ENCODE peak calls at places on chromosome 10, in nine cellular contexts. Z is adipocyte; T is stimulated activated naive CD8-positive, alpha-beta T cell treated with anti-CD3 and anti-CD28 coated beads, Interleukin-15, Interleukin-2, amounts not matched to agents 100 U/mL and 50 U/mL, for 24 hours; S is T-cell; C is Calu3; E is NCI-H460; I is trophoblast cell; M is choroid plexus epithelial cell; B is glutamatergic neuron. K is an unnamed sample.

GRCh38 chr10:34835908-34836558 is 20.9 kb upstream of the PARD3 start:
- DNase-seq in C (no peak), Z (no peak), B (no peak), M (no peak), I (no peak), E (no peak), S (no peak), T (no peak), K (no peak)

GRCh38 chr10:96670786-96671185 is 49.5 kb downstream of the PIK3AP1 start:
- DNase-seq in M (no peak), I (no peak), T (no peak), S (no peak), E (no peak), B (no peak), Z (no peak), C (no peak), K (no peak)

GRCh38 chr10:7649673-7650330 is 17.0 kb downstream of the ITIH5 start:
- DNase-seq in E (no peak), T (peak; percentile 6), B (no peak), S (no peak), C (no peak), Z (no peak), M (no peak), I (peak; percentile 58), K (no peak)

GRCh38 chr10:74755273-74755672 is 71.1 kb upstream of the KAT6B start:
- DNase-seq in I (no peak), B (no peak), Z (no peak), C (no peak), M (no peak), S (no peak), T (no peak), E (no peak), K (no peak)

GRCh38 chr10:19332304-19332703 is 283.7 kb downstream of the MALRD1 start:
- DNase-seq in T (no peak), M (peak; percentile 36), E (no peak), S (no peak), C (no peak), I (no peak), B (no peak), Z (peak; percentile 25), K (no peak)

GRCh38 chr10:69685802-69686585 is 55.9 kb downstream of the FAM241B start:
- DNase-seq in T (no peak), Z (peak; percentile 44), C (peak; percentile 93), M (peak; percentile 57), E (no peak), I (peak; percentile 42), S (no peak), B (no peak), K (no peak)

GRCh38 chr10:59181668-59182067 is 5.2 kb downstream of the PHYHIPL start:
- DNase-seq in E (peak; percentile 43), C (peak; percentile 41), S (no peak), M (peak; percentile 87), T (no peak), Z (peak; percentile 73), I (peak; percentile 28), B (no peak), K (no peak)

GRCh38 chr10:4391683-4392082 is 434.3 kb upstream of the AKR1E2 start:
- DNase-seq in B (no peak), E (no peak), Z (no peak), T (peak; percentile 5), C (peak; percentile 46), S (no peak), M (peak; percentile 27), I (no peak), K (no peak)

GRCh38 chr10:104032144-104032775 is 53.4 kb downstream of the COL17A1 start:
- DNase-seq in B (no peak), C (no peak), I (no peak), Z (no peak), E (no peak), T (no peak), S (no peak), M (no peak), K (no peak)

GRCh38 chr10:3091346-3091787 is 24.0 kb downstream of the PFKP start:
- DNase-seq in M (peak; percentile 98), B (no peak), C (peak; percentile 75), S (no peak), E (no peak), Z (peak; percentile 80), I (peak; percentile 97), T (peak; percentile 39), K (no peak)

GRCh38 chr10:110918633-110919348 is at the start of gene BBIP1:
- DNase-seq in I (peak; percentile 100), C (no peak), S (no peak), E (peak; percentile 100), M (peak; percentile 100), Z (peak; percentile 100), B (peak; percentile 94), T (no peak), K (no peak)

GRCh38 chr10:69464801-69465401 is 13.6 kb downstream of the TSPAN15 start:
- DNase-seq in C (no peak), B (peak; percentile 38), Z (no peak), E (no peak), I (no peak), T (peak; percentile 19), S (no peak), M (no peak), K (no peak)

GRCh38 chr10:53997953-53998352 is 803.1 kb downstream of the PCDH15 start:
- DNase-seq in Z (peak; percentile 0), S (no peak), C (no peak), T (no peak), B (no peak), M (peak; percentile 1), I (no peak), E (peak; percentile 26), K (no peak)

GRCh38 chr10:13001041-13001886 is at the start of gene CCDC3:
- DNase-seq in Z (peak; percentile 29), I (no peak), E (no peak), M (no peak), S (no peak), C (no peak), B (peak; percentile 55), T (peak; percentile 30), K (peak; percentile 68)

GRCh38 chr10:11210211-11210922 is 192.7 kb downstream of the CELF2 start:
- DNase-seq in Z (no peak), M (no peak), I (no peak), S (no peak), B (no peak), T (no peak), E (no peak), C (no peak), K (no peak)

GRCh38 chr10:8065651-8066050 is 11.2 kb downstream of the GATA3 start:
- DNase-seq in B (no peak), I (no peak), M (no peak), E (no peak), C (no peak), S (no peak), Z (no peak), T (no peak), K (no peak)

GRCh38 chr10:88952647-88953111 is at the start of gene ACTA2:
- DNase-seq in C (no peak), M (peak; percentile 36), Z (peak; percentile 73), T (no peak), B (no peak), S (no peak), E (no peak), I (no peak), K (peak; percentile 5)

GRCh38 chr10:131162211-131162610 is 149.3 kb downstream of the TCERG1L start:
- DNase-seq in E (no peak), M (no peak), C (no peak), I (no peak), T (no peak), S (no peak), Z (no peak), B (no peak), K (no peak)

GRCh38 chr10:29026065-29026797 is 262.6 kb upstream of the LYZL1 start:
- DNase-seq in B (no peak), C (no peak), T (no peak), Z (no peak), S (no peak), I (peak; percentile 94), E (no peak), M (no peak), K (no peak)

GRCh38 chr10:63456437-63457210 is 9.2 kb downstream of the JMJD1C start:
- DNase-seq in S (no peak), C (no peak), M (peak; percentile 85), T (no peak), B (no peak), I (no peak), Z (peak; percentile 86), E (no peak), K (no peak)

GRCh38 chr10:123889821-123890220 is 1.8 kb downstream of the CPXM2 start:
- DNase-seq in M (no peak), C (no peak), I (no peak), Z (no peak), E (no peak), S (no peak), T (no peak), B (no peak), K (no peak)

GRCh38 chr10:118173326-118173725 is 126.6 kb upstream of the RAB11FIP2 start:
- DNase-seq in Z (peak; percentile 16), I (no peak), T (no peak), E (no peak), B (no peak), M (no peak), C (no peak), S (no peak), K (no peak)

GRCh38 chr10:66176772-66177171 is 749.1 kb upstream of the LRRTM3 start:
- DNase-seq in Z (peak; percentile 54), B (no peak), S (no peak), C (no peak), I (no peak), E (no peak), T (no peak), M (peak; percentile 41), K (no peak)

GRCh38 chr10:77836299-77836820 is 90.2 kb downstream of the DLG5 start:
- DNase-seq in I (peak; percentile 42), B (no peak), M (peak; percentile 28), S (peak; percentile 68), E (peak; percentile 85), T (peak; percentile 49), Z (no peak), C (no peak), K (no peak)

GRCh38 chr10:114825513-114826253 is 4.1 kb downstream of the FHIP2A start:
- DNase-seq in B (no peak), I (peak; percentile 90), C (no peak), T (no peak), S (no peak), Z (peak; percentile 85), E (peak; percentile 51), M (peak; percentile 84), K (no peak)

GRCh38 chr10:99872367-99873162 is 90.1 kb downstream of the ABCC2 start:
- DNase-seq in I (no peak), Z (no peak), B (no peak), S (no peak), C (no peak), E (no peak), T (no peak), M (peak; percentile 73), K (no peak)

GRCh38 chr10:15344876-15345285 is 26.2 kb downstream of the FAM171A1 start:
- DNase-seq in T (no peak), I (no peak), B (no peak), Z (no peak), S (no peak), M (peak; percentile 83), E (peak; percentile 40), C (peak; percentile 57), K (no peak)